ENCODE peak calls at places on chromosomes 11 and 22, in six cellular contexts. L is activated CD4-positive, CD25-positive, alpha-beta regulatory T cell; X is NCI-H1417; R is adipocyte; S is hypothalamus; Y is WTC11. D is an unnamed sample.

GRCh38 chr11:109062445-109062844 is 359.5 kb upstream of the C11orf87 start:
- DNase-seq in L (no peak), X (no peak), R (peak), S (no peak), Y (no peak), D (no peak)

GRCh38 chr11:2833938-2834892 is 51.4 kb downstream of the CDKN1C start:
- DNase-seq in L (no peak), X (no peak), R (no peak), S (no peak), Y (no peak), D (no peak)

GRCh38 chr22:49930596-49931412 is 12.4 kb downstream of the CRELD2 start:
- DNase-seq in L (no peak), X (peak), R (peak), S (peak), Y (no peak), D (peak)

GRCh38 chr11:117479372-117479771 is 151.7 kb downstream of the CEP164 start:
- DNase-seq in L (no peak), X (no peak), R (no peak), S (no peak), Y (peak), D (no peak)

GRCh38 chr11:118320515-118320914 is 16.0 kb downstream of the CD3E start:
- DNase-seq in L (no peak), X (no peak), R (no peak), S (no peak), Y (no peak), D (no peak)

GRCh38 chr11:69437001-69437875 is 44.2 kb upstream of the LINC01488 start:
- DNase-seq in L (no peak), X (no peak), R (no peak), S (no peak), Y (peak), D (no peak)

GRCh38 chr11:65778901-65779668 is 1.7 kb downstream of the AP5B1 start:
- DNase-seq in L (no peak), X (no peak), R (no peak), S (no peak), Y (no peak), D (peak)

GRCh38 chr11:3823303-3823702 is 14.9 kb downstream of the PGAP2 start:
- DNase-seq in L (no peak), X (no peak), R (peak), S (no peak), Y (no peak), D (no peak)

GRCh38 chr22:29146101-29146560 is 59.6 kb upstream of the EMID1 start:
- DNase-seq in L (no peak), X (peak), R (no peak), S (no peak), Y (no peak), D (peak)

GRCh38 chr11:47961383-47961782 is 19.0 kb upstream of the PTPRJ start:
- DNase-seq in L (no peak), X (no peak), R (no peak), S (no peak), Y (no peak), D (no peak)

GRCh38 chr11:100980156-100980555 is 149.5 kb downstream of the PGR start:
- DNase-seq in L (no peak), X (peak), R (peak), S (no peak), Y (no peak), D (no peak)

GRCh38 chr11:34114014-34114413 is 8.6 kb downstream of the NAT10 start:
- DNase-seq in L (no peak), X (no peak), R (no peak), S (no peak), Y (no peak), D (no peak)

GRCh38 chr11:69818243-69819108 is 740 bp downstream of the FGF3 start:
- DNase-seq in L (no peak), X (no peak), R (no peak), S (no peak), Y (peak), D (no peak)

GRCh38 chr11:130522284-130522961 is 74.0 kb downstream of the ADAMTS15 start:
- DNase-seq in L (no peak), X (no peak), R (peak), S (peak), Y (peak), D (peak)

GRCh38 chr11:44556735-44557409 is 8.6 kb upstream of the CD82 start:
- DNase-seq in L (peak), X (peak), R (peak), S (peak), Y (peak), D (peak)

GRCh38 chr11:32188785-32189184 is 97.9 kb downstream of the RCN1 start:
- DNase-seq in L (no peak), X (no peak), R (no peak), S (no peak), Y (no peak), D (no peak)

GRCh38 chr11:117528061-117528780 is 200.6 kb downstream of the CEP164 start:
- DNase-seq in L (no peak), X (peak), R (no peak), S (no peak), Y (no peak), D (no peak)

GRCh38 chr22:25668437-25668836 is 73.6 kb upstream of the MYO18B start:
- DNase-seq in L (no peak), X (no peak), R (peak), S (no peak), Y (no peak), D (no peak)

GRCh38 chr22:49961601-49962011 is 1.0 kb downstream of the PIM3 start:
- DNase-seq in L (no peak), X (no peak), R (no peak), S (no peak), Y (peak), D (peak)

GRCh38 chr11:94501522-94501921 is 7.7 kb downstream of the ANKRD49 start:
- DNase-seq in L (no peak), X (no peak), R (no peak), S (no peak), Y (no peak), D (no peak)

GRCh38 chr11:126702165-126702738 is 298.3 kb downstream of the KIRREL3 start:
- DNase-seq in L (no peak), X (no peak), R (no peak), S (no peak), Y (no peak), D (no peak)

GRCh38 chr11:78933361-78933760 is 358.7 kb upstream of the NARS2 start:
- DNase-seq in L (no peak), X (peak), R (no peak), S (no peak), Y (no peak), D (no peak)

GRCh38 chr22:35959121-35959800 is 69.4 kb downstream of the RBFOX2 start:
- DNase-seq in L (no peak), X (peak), R (no peak), S (no peak), Y (no peak), D (no peak)

GRCh38 chr11:118909619-118910308 is 16.0 kb downstream of the BCL9L start:
- DNase-seq in L (no peak), X (no peak), R (no peak), S (no peak), Y (no peak), D (no peak)

GRCh38 chr11:120086651-120087050 is 51.3 kb downstream of the TRIM29 start:
- DNase-seq in L (no peak), X (peak), R (no peak), S (no peak), Y (no peak), D (no peak)

GRCh38 chr11:29310016-29310415 is 706.8 kb downstream of the KCNA4 start:
- DNase-seq in L (no peak), X (no peak), R (peak), S (no peak), Y (no peak), D (no peak)

GRCh38 chr22:47901911-47902310 is 1139.5 kb downstream of the TBC1D22A start:
- DNase-seq in L (no peak), X (no peak), R (no peak), S (no peak), Y (peak), D (no peak)

GRCh38 chr22:36027579-36027959 is 1.1 kb downstream of the RBFOX2 start:
- DNase-seq in L (no peak), X (peak), R (peak), S (peak), Y (no peak), D (no peak)

GRCh38 chr11:2701230-2701629 is 1.4 kb upstream of the KCNQ1OT1 start:
- DNase-seq in L (no peak), X (peak), R (no peak), S (no peak), Y (peak), D (no peak)

GRCh38 chr22:37669586-37669985 is 5.8 kb upstream of the LGALS1 start:
- DNase-seq in L (no peak), X (no peak), R (peak), S (no peak), Y (no peak), D (no peak)

GRCh38 chr11:92628401-92629292 is 340.8 kb upstream of the MTNR1B start:
- DNase-seq in L (no peak), X (peak), R (no peak), S (no peak), Y (no peak), D (no peak)

GRCh38 chr11:45259607-45260006 is 26.5 kb downstream of the SYT13 start:
- DNase-seq in L (no peak), X (no peak), R (no peak), S (no peak), Y (no peak), D (no peak)